ENCODE peak calls at places on chromosomes 3 and 15, in seven cellular contexts. One of them, this sample, is unnamed.

GRCh38 chr15:39756806-39757522 is 25.7 kb downstream of the FSIP1 start:
- DNase-seq in HL-60: no peak
- DNase-seq in IMR-90: peak; percentile 83
- DNase-seq in thoracic aorta: no peak
- DNase-seq in esophagus squamous epithelium: no peak
- DNase-seq in uterus: no peak
- DNase-seq in tibial artery: no peak
- DNase-seq in this sample: no peak

GRCh38 chr3:157204880-157205279 is 44.9 kb upstream of the CCNL1 start:
- DNase-seq in HL-60: no peak
- DNase-seq in IMR-90: no peak
- DNase-seq in thoracic aorta: no peak
- DNase-seq in esophagus squamous epithelium: no peak
- DNase-seq in uterus: no peak
- DNase-seq in tibial artery: no peak
- DNase-seq in this sample: no peak

GRCh38 chr3:52845157-52845556 is 10.3 kb upstream of the MUSTN1 start:
- DNase-seq in HL-60: no peak
- DNase-seq in IMR-90: peak; percentile 38
- DNase-seq in thoracic aorta: peak; percentile 36
- DNase-seq in esophagus squamous epithelium: no peak
- DNase-seq in uterus: peak; percentile 55
- DNase-seq in tibial artery: peak; percentile 94
- DNase-seq in this sample: no peak

GRCh38 chr15:74172751-74173544 is 562 bp upstream of the ISLR start:
- DNase-seq in HL-60: no peak
- DNase-seq in IMR-90: peak; percentile 39
- DNase-seq in thoracic aorta: no peak
- DNase-seq in esophagus squamous epithelium: no peak
- DNase-seq in uterus: peak; percentile 85
- DNase-seq in tibial artery: peak; percentile 93
- DNase-seq in this sample: no peak

GRCh38 chr3:117919611-117920010 is 1115.0 kb downstream of the IGSF11 start:
- DNase-seq in HL-60: no peak
- DNase-seq in IMR-90: no peak
- DNase-seq in thoracic aorta: no peak
- DNase-seq in esophagus squamous epithelium: no peak
- DNase-seq in uterus: no peak
- DNase-seq in tibial artery: no peak
- DNase-seq in this sample: no peak

GRCh38 chr15:41790756-41791546 is 16.7 kb downstream of the MAPKBP1 start:
- DNase-seq in HL-60: no peak
- DNase-seq in IMR-90: peak; percentile 79
- DNase-seq in thoracic aorta: no peak
- DNase-seq in esophagus squamous epithelium: no peak
- DNase-seq in uterus: no peak
- DNase-seq in tibial artery: no peak
- DNase-seq in this sample: no peak

GRCh38 chr3:114121996-114122709 is 56.7 kb downstream of the DRD3 start:
- DNase-seq in HL-60: no peak
- DNase-seq in IMR-90: peak; percentile 68
- DNase-seq in thoracic aorta: no peak
- DNase-seq in esophagus squamous epithelium: no peak
- DNase-seq in uterus: peak; percentile 18
- DNase-seq in tibial artery: no peak
- DNase-seq in this sample: no peak

GRCh38 chr3:195746751-195747150 is 26.0 kb downstream of the MUC20 start:
- DNase-seq in HL-60: no peak
- DNase-seq in IMR-90: no peak
- DNase-seq in thoracic aorta: no peak
- DNase-seq in esophagus squamous epithelium: no peak
- DNase-seq in uterus: no peak
- DNase-seq in tibial artery: no peak
- DNase-seq in this sample: no peak

GRCh38 chr3:188469228-188469885 is 315.4 kb downstream of the LPP start:
- DNase-seq in HL-60: no peak
- DNase-seq in IMR-90: no peak
- DNase-seq in thoracic aorta: no peak
- DNase-seq in esophagus squamous epithelium: no peak
- DNase-seq in uterus: no peak
- DNase-seq in tibial artery: no peak
- DNase-seq in this sample: no peak

GRCh38 chr3:135895734-135896121 is 69.8 kb upstream of the PPP2R3A start:
- DNase-seq in HL-60: no peak
- DNase-seq in IMR-90: no peak
- DNase-seq in thoracic aorta: no peak
- DNase-seq in esophagus squamous epithelium: no peak
- DNase-seq in uterus: no peak
- DNase-seq in tibial artery: no peak
- DNase-seq in this sample: no peak

GRCh38 chr3:42831321-42831713 is 22.1 kb downstream of the ACKR2 start:
- DNase-seq in HL-60: peak; percentile 30
- DNase-seq in IMR-90: peak; percentile 25
- DNase-seq in thoracic aorta: no peak
- DNase-seq in esophagus squamous epithelium: no peak
- DNase-seq in uterus: peak; percentile 52
- DNase-seq in tibial artery: peak; percentile 84
- DNase-seq in this sample: peak; percentile 69

GRCh38 chr15:52677593-52677992 is 1.6 kb downstream of the ATOSA start:
- DNase-seq in HL-60: no peak
- DNase-seq in IMR-90: no peak
- DNase-seq in thoracic aorta: no peak
- DNase-seq in esophagus squamous epithelium: no peak
- DNase-seq in uterus: no peak
- DNase-seq in tibial artery: no peak
- DNase-seq in this sample: no peak

GRCh38 chr3:197021231-197021630 is 8.4 kb downstream of the MELTF start:
- DNase-seq in HL-60: no peak
- DNase-seq in IMR-90: no peak
- DNase-seq in thoracic aorta: no peak
- DNase-seq in esophagus squamous epithelium: no peak
- DNase-seq in uterus: no peak
- DNase-seq in tibial artery: no peak
- DNase-seq in this sample: no peak

GRCh38 chr3:197501879-197502620 is 53.7 kb downstream of the BDH1 start:
- DNase-seq in HL-60: no peak
- DNase-seq in IMR-90: peak; percentile 26
- DNase-seq in thoracic aorta: no peak
- DNase-seq in esophagus squamous epithelium: no peak
- DNase-seq in uterus: no peak
- DNase-seq in tibial artery: no peak
- DNase-seq in this sample: no peak

GRCh38 chr3:14267976-14268375 is 89.4 kb downstream of the LSM3 start:
- DNase-seq in HL-60: no peak
- DNase-seq in IMR-90: no peak
- DNase-seq in thoracic aorta: no peak
- DNase-seq in esophagus squamous epithelium: no peak
- DNase-seq in uterus: no peak
- DNase-seq in tibial artery: no peak
- DNase-seq in this sample: no peak

GRCh38 chr3:111087924-111088469 is 16.4 kb downstream of the NECTIN3 start:
- DNase-seq in HL-60: no peak
- DNase-seq in IMR-90: no peak
- DNase-seq in thoracic aorta: no peak
- DNase-seq in esophagus squamous epithelium: no peak
- DNase-seq in uterus: no peak
- DNase-seq in tibial artery: no peak
- DNase-seq in this sample: no peak

GRCh38 chr3:32175607-32176197 is 62.8 kb upstream of the CMTM8 start:
- DNase-seq in HL-60: peak; percentile 56
- DNase-seq in IMR-90: peak; percentile 55
- DNase-seq in thoracic aorta: no peak
- DNase-seq in esophagus squamous epithelium: no peak
- DNase-seq in uterus: no peak
- DNase-seq in tibial artery: no peak
- DNase-seq in this sample: no peak

GRCh38 chr15:70258369-70259029 is 160.8 kb upstream of the TLE3 start:
- DNase-seq in HL-60: no peak
- DNase-seq in IMR-90: no peak
- DNase-seq in thoracic aorta: no peak
- DNase-seq in esophagus squamous epithelium: no peak
- DNase-seq in uterus: no peak
- DNase-seq in tibial artery: no peak
- DNase-seq in this sample: peak; percentile 55

GRCh38 chr3:62727576-62727975 is 147.6 kb downstream of the CADPS start:
- DNase-seq in HL-60: no peak
- DNase-seq in IMR-90: no peak
- DNase-seq in thoracic aorta: no peak
- DNase-seq in esophagus squamous epithelium: no peak
- DNase-seq in uterus: no peak
- DNase-seq in tibial artery: no peak
- DNase-seq in this sample: no peak

GRCh38 chr15:54604963-54605362 is 591.8 kb downstream of the RSL24D1 start:
- DNase-seq in HL-60: no peak
- DNase-seq in IMR-90: no peak
- DNase-seq in thoracic aorta: no peak
- DNase-seq in esophagus squamous epithelium: no peak
- DNase-seq in uterus: no peak
- DNase-seq in tibial artery: no peak
- DNase-seq in this sample: no peak

GRCh38 chr15:96181873-96182301 is 148.6 kb upstream of the NR2F2 start:
- DNase-seq in HL-60: no peak
- DNase-seq in IMR-90: peak; percentile 88
- DNase-seq in thoracic aorta: peak; percentile 9
- DNase-seq in esophagus squamous epithelium: no peak
- DNase-seq in uterus: peak; percentile 87
- DNase-seq in tibial artery: peak; percentile 88
- DNase-seq in this sample: no peak

GRCh38 chr3:170178631-170179030 is 2.9 kb downstream of the PHC3 start:
- DNase-seq in HL-60: no peak
- DNase-seq in IMR-90: no peak
- DNase-seq in thoracic aorta: no peak
- DNase-seq in esophagus squamous epithelium: no peak
- DNase-seq in uterus: no peak
- DNase-seq in tibial artery: no peak
- DNase-seq in this sample: peak; percentile 30

GRCh38 chr3:51796859-51797258 is 17.8 kb upstream of the IQCF6 start:
- DNase-seq in HL-60: no peak
- DNase-seq in IMR-90: no peak
- DNase-seq in thoracic aorta: no peak
- DNase-seq in esophagus squamous epithelium: no peak
- DNase-seq in uterus: no peak
- DNase-seq in tibial artery: no peak
- DNase-seq in this sample: no peak

GRCh38 chr3:77906102-77906709 is 866.3 kb downstream of the ROBO2 start:
- DNase-seq in HL-60: no peak
- DNase-seq in IMR-90: no peak
- DNase-seq in thoracic aorta: no peak
- DNase-seq in esophagus squamous epithelium: no peak
- DNase-seq in uterus: no peak
- DNase-seq in tibial artery: no peak
- DNase-seq in this sample: no peak

GRCh38 chr3:193827039-193827669 is 234.1 kb downstream of the OPA1 start:
- DNase-seq in HL-60: no peak
- DNase-seq in IMR-90: no peak
- DNase-seq in thoracic aorta: no peak
- DNase-seq in esophagus squamous epithelium: no peak
- DNase-seq in uterus: no peak
- DNase-seq in tibial artery: no peak
- DNase-seq in this sample: no peak

DNA sequence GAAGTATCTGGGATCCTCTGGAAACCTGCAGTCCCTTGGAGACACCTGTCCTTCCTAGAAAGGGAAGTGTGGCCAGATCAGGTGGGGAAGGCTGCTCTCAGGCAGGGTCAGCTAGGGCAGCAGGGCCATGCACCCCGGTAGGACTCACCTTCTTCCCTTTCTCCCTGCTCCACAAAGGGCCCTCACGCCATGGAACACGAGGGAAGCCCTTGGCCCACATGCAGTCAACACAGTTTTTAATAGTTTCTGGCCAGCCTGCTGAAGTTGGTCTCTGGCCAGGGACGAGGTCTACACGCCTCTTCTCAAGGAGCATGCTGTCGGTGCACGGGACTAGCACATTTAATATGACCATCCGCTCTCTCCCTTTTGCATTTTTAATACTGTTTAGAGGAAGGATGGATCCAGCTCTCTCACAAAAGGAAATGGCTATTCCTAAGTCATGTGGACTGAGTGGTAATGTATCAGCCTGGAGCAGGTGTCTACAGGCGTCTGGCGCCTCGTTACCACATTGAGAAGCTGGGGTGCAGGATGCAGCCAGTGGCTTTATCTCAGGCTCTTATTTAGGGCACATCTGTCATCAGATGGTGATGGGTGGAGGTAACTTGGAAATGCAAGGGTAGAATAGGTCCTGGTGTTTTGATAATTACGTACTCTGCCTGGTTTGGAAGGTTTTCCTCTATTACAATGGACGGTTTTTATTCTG is 153.9 kb downstream of the KLF13 start:
- DNase-seq in HL-60: no peak
- DNase-seq in IMR-90: no peak
- DNase-seq in thoracic aorta: no peak
- DNase-seq in esophagus squamous epithelium: no peak
- DNase-seq in uterus: no peak
- DNase-seq in tibial artery: peak; percentile 45
- DNase-seq in this sample: no peak
- TF ChIP-seq CTCF in HL-60: no peak
- TF ChIP-seq CTCF in IMR-90: no peak
- TF ChIP-seq CTCF in thoracic aorta: no peak
- TF ChIP-seq CTCF in esophagus squamous epithelium: no peak
- TF ChIP-seq CTCF in uterus: no peak
- TF ChIP-seq CTCF in tibial artery: no peak
- TF ChIP-seq CTCF in this sample: no peak

GRCh38 chr15:31301687-31301990 is 25.0 kb upstream of the KLF13 start:
- DNase-seq in HL-60: no peak
- DNase-seq in IMR-90: no peak
- DNase-seq in thoracic aorta: no peak
- DNase-seq in esophagus squamous epithelium: no peak
- DNase-seq in uterus: no peak
- DNase-seq in tibial artery: no peak
- DNase-seq in this sample: no peak
- TF ChIP-seq CTCF in HL-60: no peak
- TF ChIP-seq CTCF in IMR-90: no peak
- TF ChIP-seq CTCF in thoracic aorta: no peak
- TF ChIP-seq CTCF in esophagus squamous epithelium: no peak
- TF ChIP-seq CTCF in uterus: no peak
- TF ChIP-seq CTCF in tibial artery: no peak
- TF ChIP-seq CTCF in this sample: no peak

DNA sequence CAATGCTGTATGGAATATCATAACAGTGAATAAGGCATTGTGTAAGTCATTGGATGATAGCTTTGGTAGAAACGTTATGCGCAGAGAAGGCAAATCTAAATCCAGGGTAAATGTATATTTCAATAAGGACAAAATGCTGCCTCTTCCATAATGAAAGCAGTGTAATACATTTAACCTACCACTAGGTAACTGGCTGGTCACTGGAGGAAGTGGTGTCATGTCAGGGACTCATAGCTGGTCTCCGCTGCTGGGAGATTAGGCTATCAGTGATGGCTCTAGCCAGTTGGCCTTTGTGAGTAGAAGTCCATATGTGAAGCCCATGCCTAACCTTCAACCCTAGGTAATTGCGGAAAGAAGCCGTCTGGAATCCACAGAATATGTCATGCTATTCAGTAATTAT is 140.9 kb downstream of the NLGN1 start:
- DNase-seq in HL-60: no peak
- DNase-seq in IMR-90: no peak
- DNase-seq in thoracic aorta: no peak
- DNase-seq in esophagus squamous epithelium: no peak
- DNase-seq in uterus: no peak
- DNase-seq in tibial artery: no peak
- DNase-seq in this sample: no peak
- TF ChIP-seq CTCF in HL-60: no peak
- TF ChIP-seq CTCF in IMR-90: no peak
- TF ChIP-seq CTCF in thoracic aorta: no peak
- TF ChIP-seq CTCF in esophagus squamous epithelium: no peak
- TF ChIP-seq CTCF in uterus: no peak
- TF ChIP-seq CTCF in tibial artery: no peak
- TF ChIP-seq CTCF in this sample: no peak

GRCh38 chr3:131714585-131715220 is 211.9 kb upstream of the MRPL3 start:
- DNase-seq in HL-60: no peak
- DNase-seq in IMR-90: no peak
- DNase-seq in thoracic aorta: no peak
- DNase-seq in esophagus squamous epithelium: no peak
- DNase-seq in uterus: no peak
- DNase-seq in tibial artery: no peak
- DNase-seq in this sample: no peak
- TF ChIP-seq CTCF in HL-60: no peak
- TF ChIP-seq CTCF in IMR-90: no peak
- TF ChIP-seq CTCF in thoracic aorta: no peak
- TF ChIP-seq CTCF in esophagus squamous epithelium: no peak
- TF ChIP-seq CTCF in uterus: no peak
- TF ChIP-seq CTCF in tibial artery: no peak
- TF ChIP-seq CTCF in this sample: no peak